ENCODE peak calls at places on chromosomes 6 and 20, in nine cellular contexts. X, T, R, K, V, A, S, F and J are unnamed samples.

GRCh38 chr6:9116026-9116425 is 680.7 kb upstream of the SLC35B3 start:
- DNase-seq in X (peak; percentile 76), T (no peak), R (no peak), K (peak; percentile 35), V (no peak), A (no peak), S (no peak), F (no peak), J (no peak)

GRCh38 chr20:57651977-57652864 is 32.0 kb upstream of the ZBP1 start:
- DNase-seq in X (no peak), T (no peak), R (no peak), K (no peak), V (no peak), A (no peak), S (no peak), F (peak; percentile 22), J (peak; percentile 37)

GRCh38 chr6:126657556-126658129 is 317.7 kb downstream of the CENPW start:
- DNase-seq in X (peak; percentile 33), T (peak; percentile 29), R (no peak), K (peak; percentile 4), V (peak; percentile 19), A (peak; percentile 4), S (no peak), F (peak; percentile 7), J (no peak)

GRCh38 chr20:59999502-59999901 is 41.3 kb downstream of the CDH26 start:
- DNase-seq in X (no peak), T (no peak), R (no peak), K (no peak), V (no peak), A (no peak), S (no peak), F (no peak), J (no peak)

GRCh38 chr20:32808438-32808837 is 11.3 kb upstream of the MAPRE1 start:
- DNase-seq in X (no peak), T (no peak), R (no peak), K (no peak), V (no peak), A (no peak), S (no peak), F (no peak), J (no peak)

GRCh38 chr6:41560440-41561192 is 14.4 kb downstream of the FOXP4 start:
- DNase-seq in X (no peak), T (no peak), R (peak; percentile 95), K (no peak), V (no peak), A (peak; percentile 16), S (peak; percentile 72), F (no peak), J (no peak)

GRCh38 chr6:215335-216034 is 76.8 kb upstream of the DUSP22 start:
- DNase-seq in X (peak; percentile 93), T (no peak), R (peak; percentile 7), K (no peak), V (peak; percentile 18), A (peak; percentile 45), S (no peak), F (no peak), J (no peak)

GRCh38 chr20:39829713-39830112 is 859.3 kb downstream of the MAFB start:
- DNase-seq in X (no peak), T (no peak), R (no peak), K (no peak), V (no peak), A (no peak), S (no peak), F (no peak), J (no peak)

GRCh38 chr20:63166423-63167020 is 49.4 kb downstream of the YTHDF1 start:
- DNase-seq in X (no peak), T (no peak), R (no peak), K (no peak), V (no peak), A (no peak), S (no peak), F (no peak), J (no peak)

GRCh38 chr6:3518356-3518841 is 61.5 kb upstream of the SLC22A23 start:
- DNase-seq in X (peak; percentile 74), T (no peak), R (no peak), K (no peak), V (no peak), A (no peak), S (no peak), F (no peak), J (no peak)

GRCh38 chr6:97294451-97294850 is 11.4 kb upstream of the MMS22L start:
- DNase-seq in X (no peak), T (no peak), R (no peak), K (no peak), V (no peak), A (no peak), S (no peak), F (no peak), J (no peak)

GRCh38 chr20:35618372-35619131 is 2.9 kb downstream of the SPAG4 start:
- DNase-seq in X (no peak), T (no peak), R (peak; percentile 17), K (no peak), V (no peak), A (peak; percentile 58), S (no peak), F (peak; percentile 37), J (no peak)

GRCh38 chr6:141097471-141097870 is 1035.3 kb upstream of the GJE1 start:
- DNase-seq in X (peak; percentile 18), T (no peak), R (no peak), K (no peak), V (no peak), A (no peak), S (no peak), F (no peak), J (no peak)

GRCh38 chr20:51159303-51159702 is 136.4 kb upstream of the KCNG1 start:
- DNase-seq in X (no peak), T (no peak), R (no peak), K (no peak), V (no peak), A (no peak), S (no peak), F (peak; percentile 73), J (no peak)

GRCh38 chr20:25077610-25078169 is 4.3 kb downstream of the VSX1 start:
- DNase-seq in X (no peak), T (no peak), R (no peak), K (no peak), V (no peak), A (no peak), S (no peak), F (peak; percentile 65), J (peak; percentile 82)

GRCh38 chr6:33962673-33963072 is 158.9 kb upstream of the MLN start:
- DNase-seq in X (no peak), T (no peak), R (no peak), K (no peak), V (no peak), A (no peak), S (no peak), F (no peak), J (no peak)

GRCh38 chr20:49579195-49579594 is 11.3 kb upstream of the PTGIS start:
- DNase-seq in X (no peak), T (no peak), R (no peak), K (no peak), V (no peak), A (no peak), S (peak; percentile 23), F (no peak), J (no peak)

GRCh38 chr6:166999845-167000253 is 652 bp downstream of the CEP43 start:
- DNase-seq in X (no peak), T (no peak), R (peak; percentile 4), K (no peak), V (peak; percentile 15), A (peak; percentile 41), S (no peak), F (no peak), J (peak; percentile 67)

GRCh38 chr20:20677186-20677585 is 35.3 kb downstream of the RALGAPA2 start:
- DNase-seq in X (no peak), T (peak; percentile 40), R (no peak), K (peak; percentile 2), V (no peak), A (no peak), S (no peak), F (no peak), J (no peak)